ENCODE peak calls at places on chromosomes 13 and 19, in seven cellular contexts. F is foreskin fibroblast, Z is AG09319, A is colonic mucosa, Y is GM04504, C is T-helper 22 cell, R is GM06990. P is an unnamed sample.

GRCh38 chr19:9362905-9363304 is at the start of gene ZNF177:
- DNase-seq in R (no peak), C (no peak), F (peak), Z (no peak), Y (no peak), A (no peak), P (no peak)

GRCh38 chr13:40344270-40345148 is 321.9 kb downstream of the FOXO1 start:
- DNase-seq in R (no peak), A (no peak), C (no peak), F (peak), Z (no peak), Y (no peak), P (no peak)

GRCh38 chr13:98535501-98536357 is 41.2 kb downstream of the STK24 start:
- DNase-seq in Z (no peak), Y (no peak), C (no peak), R (no peak), A (no peak), F (peak), P (no peak)

GRCh38 chr13:105497597-105497996 is 1037.9 kb downstream of the EFNB2 start:
- DNase-seq in F (no peak), Z (no peak), Y (no peak), A (no peak), R (no peak), C (no peak), P (no peak)

GRCh38 chr19:14517840-14518505 is at the start of gene DNAJB1:
- DNase-seq in R (peak), C (peak), Y (peak), Z (no peak), F (peak), A (peak), P (no peak)

GRCh38 chr19:43651758-43652545 is 12.3 kb upstream of the CADM4 start:
- DNase-seq in C (no peak), Z (no peak), A (peak), F (peak), R (peak), Y (no peak), P (no peak)

GRCh38 chr13:113851480-113851803 is 12.4 kb downstream of the GAS6 start:
- DNase-seq in R (no peak), F (no peak), Y (no peak), C (no peak), A (no peak), Z (no peak), P (no peak)

GRCh38 chr19:55091126-55091910 is 15.6 kb downstream of the EPS8L1 start:
- DNase-seq in Z (no peak), R (no peak), F (no peak), Y (no peak), C (no peak), A (no peak), P (no peak)

GRCh38 chr19:18282788-18283141 is 1.3 kb upstream of the JUND start:
- DNase-seq in Y (no peak), A (peak), Z (no peak), F (no peak), C (no peak), R (no peak), P (no peak)

GRCh38 chr13:86135856-86136255 is 336.6 kb upstream of the SLITRK6 start:
- DNase-seq in C (no peak), Z (no peak), F (no peak), A (no peak), R (no peak), Y (no peak), P (no peak)

GRCh38 chr19:14366529-14366928 is 14.7 kb upstream of the ADGRE5 start:
- DNase-seq in R (peak), C (peak), Y (no peak), Z (no peak), F (peak), A (peak), P (no peak)

GRCh38 chr13:96053003-96053703 is at the start of gene UGGT2:
- DNase-seq in F (peak), C (no peak), Z (peak), A (peak), Y (peak), R (peak), P (peak)

GRCh38 chr19:18173572-18174294 is at the start of gene IFI30:
- DNase-seq in Z (no peak), C (peak), Y (no peak), F (peak), R (peak), A (peak), P (no peak)

GRCh38 chr19:54937926-54938325 is 9.4 kb downstream of the NLRP7 start:
- DNase-seq in A (no peak), Y (no peak), Z (no peak), F (no peak), R (peak), C (no peak), P (no peak)

GRCh38 chr13:99916366-99917103 is 55.0 kb downstream of the ZIC5 start:
- DNase-seq in Y (peak), F (peak), C (no peak), A (peak), Z (peak), R (no peak), P (peak)

GRCh38 chr13:59425211-59425721 is 738.5 kb downstream of the DIAPH3 start:
- DNase-seq in F (peak), R (no peak), Z (peak), Y (no peak), A (no peak), C (no peak), P (no peak)

GRCh38 chr13:80386592-80386991 is 45.7 kb upstream of the SPRY2 start:
- DNase-seq in Y (no peak), F (no peak), A (no peak), C (no peak), Z (no peak), R (no peak), P (no peak)

GRCh38 chr19:30564551-30565011 is 192.4 kb downstream of the ZNF536 start:
- DNase-seq in Z (no peak), F (no peak), Y (no peak), C (no peak), A (no peak), R (no peak), P (no peak)

GRCh38 chr13:45224181-45224580 is 23.3 kb upstream of the KCTD4 start:
- DNase-seq in Y (no peak), R (no peak), Z (no peak), F (peak), C (no peak), A (no peak), P (no peak)

GRCh38 chr19:21705393-21705792 is 62.0 kb downstream of the ZNF100 start:
- DNase-seq in C (no peak), A (no peak), Y (no peak), R (no peak), F (no peak), Z (no peak), P (no peak)

GRCh38 chr19:51599084-51599483 is 28.0 kb downstream of the ZNF175 start:
- DNase-seq in Y (no peak), A (no peak), C (no peak), F (no peak), Z (no peak), R (no peak), P (no peak)

GRCh38 chr19:20197747-20198146 is 30.7 kb downstream of the ZNF486 start:
- DNase-seq in C (no peak), Z (no peak), R (no peak), A (no peak), F (no peak), Y (no peak), P (no peak)

GRCh38 chr13:113001251-113002140 is 32.5 kb downstream of the MCF2L start:
- DNase-seq in R (no peak), F (peak), A (peak), Z (no peak), C (no peak), Y (no peak), P (no peak)

GRCh38 chr19:47848871-47849473 is 10.1 kb upstream of the TPRX2 start:
- DNase-seq in A (peak), Y (no peak), Z (no peak), F (peak), C (no peak), R (no peak), P (no peak)

GRCh38 chr13:69947577-69947976 is 160.0 kb upstream of the ATXN8OS start:
- DNase-seq in Z (no peak), C (no peak), F (no peak), R (no peak), Y (no peak), A (no peak), P (no peak)

GRCh38 chr19:5434970-5435641 is 20.1 kb upstream of the ZNRF4 start:
- DNase-seq in R (no peak), F (peak), Y (peak), C (no peak), A (no peak), Z (no peak), P (peak)

GRCh38 chr13:45817833-45818232 is 33.7 kb downstream of the SIAH3 start:
- DNase-seq in R (no peak), Y (no peak), C (no peak), Z (no peak), A (no peak), F (peak), P (no peak)

GRCh38 chr19:15285896-15286591 is 46.3 kb downstream of the BRD4 start:
- DNase-seq in Y (no peak), Z (no peak), C (no peak), A (no peak), R (peak), F (no peak), P (no peak)

GRCh38 chr19:16266586-16266942 is 58.1 kb upstream of the KLF2 start:
- DNase-seq in C (peak), F (no peak), R (no peak), Y (no peak), A (no peak), Z (no peak), P (no peak)

GRCh38 chr19:11377237-11377636 is 2.8 kb downstream of the SWSAP1 start:
- DNase-seq in F (peak), R (no peak), A (no peak), Y (peak), C (no peak), Z (peak), P (peak)

GRCh38 chr19:5891938-5892771 is 11.4 kb downstream of the NDUFA11 start:
- DNase-seq in Y (no peak), F (peak), R (no peak), A (peak), Z (no peak), C (no peak), P (no peak)

GRCh38 chr19:49338023-49338677 is 2.9 kb downstream of the CD37 start:
- DNase-seq in A (no peak), R (no peak), Z (no peak), C (no peak), F (no peak), Y (no peak), P (no peak)

P was measured in amniotic stem cell.